ENCODE peak calls at places on chromosomes 5 and 9, in seven cellular contexts. One of them, this sample, is unnamed.

GRCh38 chr9:136982232-136983051 is at the start of gene LCNL1:
- DNase-seq in H4: no peak
- DNase-seq in DMS153: no peak
- DNase-seq in progenitor cell of endocrine pancreas: no peak
- DNase-seq in HuH-7.5: no peak
- DNase-seq in AG08396: no peak
- DNase-seq in NCI-H345: no peak
- DNase-seq in this sample: no peak

GRCh38 chr5:139061856-139062255 is 136.3 kb downstream of the SIL1 start:
- DNase-seq in H4: no peak
- DNase-seq in DMS153: no peak
- DNase-seq in progenitor cell of endocrine pancreas: no peak
- DNase-seq in HuH-7.5: no peak
- DNase-seq in AG08396: no peak
- DNase-seq in NCI-H345: peak; percentile 45
- DNase-seq in this sample: no peak

GRCh38 chr9:106862946-106863740 is at the start of gene ZNF462:
- DNase-seq in H4: peak; percentile 50
- DNase-seq in DMS153: peak; percentile 24
- DNase-seq in progenitor cell of endocrine pancreas: no peak
- DNase-seq in HuH-7.5: peak; percentile 31
- DNase-seq in AG08396: peak; percentile 48
- DNase-seq in NCI-H345: peak; percentile 67
- DNase-seq in this sample: peak; percentile 61

GRCh38 chr9:37617837-37618236 is 25.4 kb upstream of the TOMM5 start:
- DNase-seq in H4: no peak
- DNase-seq in DMS153: no peak
- DNase-seq in progenitor cell of endocrine pancreas: no peak
- DNase-seq in HuH-7.5: no peak
- DNase-seq in AG08396: peak; percentile 61
- DNase-seq in NCI-H345: no peak
- DNase-seq in this sample: no peak

GRCh38 chr9:21995652-21996275 is 1.2 kb downstream of the CDKN2B-AS1 start:
- DNase-seq in H4: no peak
- DNase-seq in DMS153: no peak
- DNase-seq in progenitor cell of endocrine pancreas: peak; percentile 33
- DNase-seq in HuH-7.5: no peak
- DNase-seq in AG08396: peak; percentile 65
- DNase-seq in NCI-H345: peak; percentile 55
- DNase-seq in this sample: peak; percentile 59

GRCh38 chr5:148805323-148806290 is 20.8 kb upstream of the ADRB2 start:
- DNase-seq in H4: peak; percentile 43
- DNase-seq in DMS153: no peak
- DNase-seq in progenitor cell of endocrine pancreas: no peak
- DNase-seq in HuH-7.5: no peak
- DNase-seq in AG08396: no peak
- DNase-seq in NCI-H345: no peak
- DNase-seq in this sample: peak; percentile 63

GRCh38 chr5:149367249-149367971 is 9.6 kb downstream of the PCYOX1L start:
- DNase-seq in H4: peak; percentile 63
- DNase-seq in DMS153: peak; percentile 5
- DNase-seq in progenitor cell of endocrine pancreas: peak; percentile 56
- DNase-seq in HuH-7.5: peak; percentile 89
- DNase-seq in AG08396: peak; percentile 85
- DNase-seq in NCI-H345: peak; percentile 72
- DNase-seq in this sample: peak; percentile 58

GRCh38 chr5:123811771-123812170 is 299.8 kb downstream of the CSNK1G3 start:
- DNase-seq in H4: no peak
- DNase-seq in DMS153: no peak
- DNase-seq in progenitor cell of endocrine pancreas: no peak
- DNase-seq in HuH-7.5: no peak
- DNase-seq in AG08396: no peak
- DNase-seq in NCI-H345: no peak
- DNase-seq in this sample: no peak

GRCh38 chr9:133377721-133378216 is 1.6 kb downstream of the STKLD1 start:
- DNase-seq in H4: peak; percentile 27
- DNase-seq in DMS153: peak; percentile 13
- DNase-seq in progenitor cell of endocrine pancreas: no peak
- DNase-seq in HuH-7.5: no peak
- DNase-seq in AG08396: no peak
- DNase-seq in NCI-H345: peak; percentile 23
- DNase-seq in this sample: no peak

GRCh38 chr5:5978501-5979361 is 399.6 kb downstream of the MED10 start:
- DNase-seq in H4: no peak
- DNase-seq in DMS153: no peak
- DNase-seq in progenitor cell of endocrine pancreas: no peak
- DNase-seq in HuH-7.5: no peak
- DNase-seq in AG08396: no peak
- DNase-seq in NCI-H345: no peak
- DNase-seq in this sample: no peak

GRCh38 chr9:136969150-136969549 is 8.2 kb upstream of the PTGDS start:
- DNase-seq in H4: no peak
- DNase-seq in DMS153: no peak
- DNase-seq in progenitor cell of endocrine pancreas: no peak
- DNase-seq in HuH-7.5: no peak
- DNase-seq in AG08396: no peak
- DNase-seq in NCI-H345: no peak
- DNase-seq in this sample: no peak

GRCh38 chr9:115694991-115695390 is 458.6 kb upstream of the PAPPA start:
- DNase-seq in H4: no peak
- DNase-seq in DMS153: no peak
- DNase-seq in progenitor cell of endocrine pancreas: no peak
- DNase-seq in HuH-7.5: no peak
- DNase-seq in AG08396: no peak
- DNase-seq in NCI-H345: no peak
- DNase-seq in this sample: no peak

GRCh38 chr5:155943516-155944407 is 383.2 kb upstream of the SGCD start:
- DNase-seq in H4: no peak
- DNase-seq in DMS153: no peak
- DNase-seq in progenitor cell of endocrine pancreas: peak; percentile 39
- DNase-seq in HuH-7.5: peak; percentile 12
- DNase-seq in AG08396: peak; percentile 70
- DNase-seq in NCI-H345: peak; percentile 28
- DNase-seq in this sample: peak; percentile 50

GRCh38 chr9:137167113-137167751 is 2.6 kb downstream of the LRRC26 start:
- DNase-seq in H4: no peak
- DNase-seq in DMS153: no peak
- DNase-seq in progenitor cell of endocrine pancreas: no peak
- DNase-seq in HuH-7.5: no peak
- DNase-seq in AG08396: no peak
- DNase-seq in NCI-H345: peak; percentile 17
- DNase-seq in this sample: no peak

GRCh38 chr5:664994-665360 is 28.2 kb downstream of the TPPP start:
- DNase-seq in H4: no peak
- DNase-seq in DMS153: no peak
- DNase-seq in progenitor cell of endocrine pancreas: no peak
- DNase-seq in HuH-7.5: no peak
- DNase-seq in AG08396: no peak
- DNase-seq in NCI-H345: no peak
- DNase-seq in this sample: no peak

GRCh38 chr5:132491368-132492364 is 1.1 kb upstream of the IRF1 start:
- DNase-seq in H4: no peak
- DNase-seq in DMS153: no peak
- DNase-seq in progenitor cell of endocrine pancreas: no peak
- DNase-seq in HuH-7.5: no peak
- DNase-seq in AG08396: no peak
- DNase-seq in NCI-H345: no peak
- DNase-seq in this sample: no peak

GRCh38 chr5:151107738-151108520 is 27.1 kb upstream of the TNIP1 start:
- DNase-seq in H4: no peak
- DNase-seq in DMS153: no peak
- DNase-seq in progenitor cell of endocrine pancreas: no peak
- DNase-seq in HuH-7.5: no peak
- DNase-seq in AG08396: peak; percentile 37
- DNase-seq in NCI-H345: peak; percentile 1
- DNase-seq in this sample: peak; percentile 62

GRCh38 chr5:132370241-132370820 is 821 bp downstream of the SLC22A5 start:
- DNase-seq in H4: no peak
- DNase-seq in DMS153: no peak
- DNase-seq in progenitor cell of endocrine pancreas: no peak
- DNase-seq in HuH-7.5: no peak
- DNase-seq in AG08396: no peak
- DNase-seq in NCI-H345: no peak
- DNase-seq in this sample: no peak

GRCh38 chr9:79164396-79164795 is 407.4 kb upstream of the TLE4 start:
- DNase-seq in H4: no peak
- DNase-seq in DMS153: no peak
- DNase-seq in progenitor cell of endocrine pancreas: no peak
- DNase-seq in HuH-7.5: no peak
- DNase-seq in AG08396: no peak
- DNase-seq in NCI-H345: no peak
- DNase-seq in this sample: no peak

GRCh38 chr9:120394058-120394669 is 185.8 kb downstream of the CDK5RAP2 start:
- DNase-seq in H4: peak; percentile 84
- DNase-seq in DMS153: no peak
- DNase-seq in progenitor cell of endocrine pancreas: no peak
- DNase-seq in HuH-7.5: no peak
- DNase-seq in AG08396: peak; percentile 83
- DNase-seq in NCI-H345: no peak
- DNase-seq in this sample: no peak

GRCh38 chr9:33139421-33140228 is 27.5 kb downstream of the B4GALT1 start:
- DNase-seq in H4: no peak
- DNase-seq in DMS153: no peak
- DNase-seq in progenitor cell of endocrine pancreas: no peak
- DNase-seq in HuH-7.5: peak; percentile 58
- DNase-seq in AG08396: peak; percentile 74
- DNase-seq in NCI-H345: no peak
- DNase-seq in this sample: peak; percentile 91

GRCh38 chr5:100676807-100677631 is 141.8 kb downstream of the FAM174A start:
- DNase-seq in H4: peak; percentile 93
- DNase-seq in DMS153: peak; percentile 90
- DNase-seq in progenitor cell of endocrine pancreas: no peak
- DNase-seq in HuH-7.5: no peak
- DNase-seq in AG08396: no peak
- DNase-seq in NCI-H345: no peak
- DNase-seq in this sample: no peak

GRCh38 chr5:158133369-158133768 is 274.4 kb upstream of the CLINT1 start:
- DNase-seq in H4: no peak
- DNase-seq in DMS153: no peak
- DNase-seq in progenitor cell of endocrine pancreas: no peak
- DNase-seq in HuH-7.5: no peak
- DNase-seq in AG08396: no peak
- DNase-seq in NCI-H345: no peak
- DNase-seq in this sample: no peak

GRCh38 chr9:87223397-87224246 is 274.0 kb upstream of the DAPK1 start:
- DNase-seq in H4: peak; percentile 87
- DNase-seq in DMS153: no peak
- DNase-seq in progenitor cell of endocrine pancreas: no peak
- DNase-seq in HuH-7.5: no peak
- DNase-seq in AG08396: peak; percentile 22
- DNase-seq in NCI-H345: no peak
- DNase-seq in this sample: peak; percentile 9

GRCh38 chr5:139747583-139748504 is 47.8 kb upstream of the PSD2 start:
- DNase-seq in H4: no peak
- DNase-seq in DMS153: no peak
- DNase-seq in progenitor cell of endocrine pancreas: no peak
- DNase-seq in HuH-7.5: no peak
- DNase-seq in AG08396: peak; percentile 52
- DNase-seq in NCI-H345: peak; percentile 31
- DNase-seq in this sample: peak; percentile 61

GRCh38 chr9:77743381-77743780 is 95.3 kb upstream of the GNA14 start:
- DNase-seq in H4: no peak
- DNase-seq in DMS153: no peak
- DNase-seq in progenitor cell of endocrine pancreas: no peak
- DNase-seq in HuH-7.5: no peak
- DNase-seq in AG08396: peak; percentile 50
- DNase-seq in NCI-H345: no peak
- DNase-seq in this sample: no peak

GRCh38 chr9:18748106-18748719 is 274.3 kb downstream of the ADAMTSL1 start:
- DNase-seq in H4: peak; percentile 76
- DNase-seq in DMS153: no peak
- DNase-seq in progenitor cell of endocrine pancreas: no peak
- DNase-seq in HuH-7.5: no peak
- DNase-seq in AG08396: peak; percentile 36
- DNase-seq in NCI-H345: no peak
- DNase-seq in this sample: no peak

GRCh38 chr5:172117977-172118701 is 69.9 kb downstream of the STK10 start:
- DNase-seq in H4: no peak
- DNase-seq in DMS153: no peak
- DNase-seq in progenitor cell of endocrine pancreas: no peak
- DNase-seq in HuH-7.5: no peak
- DNase-seq in AG08396: no peak
- DNase-seq in NCI-H345: no peak
- DNase-seq in this sample: peak; percentile 49

GRCh38 chr5:126055348-126055729 is 367.9 kb upstream of the GRAMD2B start:
- DNase-seq in H4: no peak
- DNase-seq in DMS153: peak; percentile 5
- DNase-seq in progenitor cell of endocrine pancreas: no peak
- DNase-seq in HuH-7.5: no peak
- DNase-seq in AG08396: no peak
- DNase-seq in NCI-H345: no peak
- DNase-seq in this sample: no peak